ENCODE peak calls at places on chromosomes 3 and 15, in seven cellular contexts. G, N, V, Y, C, B and L are unnamed samples.

GRCh38 chr3:14141602-14142315 is 16.9 kb downstream of the TMEM43 start:
- DNase-seq in G (no peak), V (no peak), C (no peak), Y (no peak), B (no peak), N (no peak), L (no peak)

GRCh38 chr3:172156309-172156998 is 117.1 kb downstream of the FNDC3B start:
- DNase-seq in V (no peak), Y (no peak), C (no peak), N (peak; percentile 64), B (no peak), G (no peak), L (peak; percentile 94)

GRCh38 chr15:90177012-90177411 is 24.1 kb upstream of the SEMA4B start:
- DNase-seq in N (no peak), C (no peak), B (no peak), V (no peak), Y (no peak), G (no peak), L (no peak)

GRCh38 chr15:38401101-38401500 is 52.8 kb upstream of the FAM98B start:
- DNase-seq in Y (no peak), B (no peak), N (no peak), V (no peak), C (no peak), G (no peak), L (no peak)

GRCh38 chr3:28386049-28386448 is 37.4 kb upstream of the AZI2 start:
- DNase-seq in C (no peak), V (no peak), B (no peak), G (no peak), N (no peak), Y (no peak), L (no peak)

GRCh38 chr15:72785452-72786243 is 2.1 kb upstream of the ADPGK start:
- DNase-seq in C (no peak), V (no peak), N (no peak), Y (no peak), B (no peak), G (no peak), L (no peak)

GRCh38 chr15:38894260-38894948 is 329.8 kb upstream of the RASGRP1 start:
- DNase-seq in Y (no peak), C (no peak), G (no peak), N (no peak), V (no peak), B (no peak), L (no peak)

GRCh38 chr3:41118461-41119385 is 80.6 kb upstream of the CTNNB1 start:
- DNase-seq in B (no peak), Y (no peak), N (no peak), V (no peak), C (no peak), G (no peak), L (no peak)

GRCh38 chr3:64266065-64266874 is 41.0 kb upstream of the PRICKLE2 start:
- DNase-seq in V (no peak), Y (peak; percentile 3), N (no peak), B (no peak), G (no peak), C (no peak), L (no peak)

GRCh38 chr15:96388673-96389072 is 58.2 kb downstream of the NR2F2 start:
- DNase-seq in N (no peak), G (no peak), B (no peak), C (no peak), Y (no peak), V (no peak), L (no peak)

GRCh38 chr3:123098411-123099330 is 31.8 kb downstream of the PDIA5 start:
- DNase-seq in C (no peak), Y (no peak), G (no peak), V (no peak), B (no peak), N (no peak), L (peak; percentile 55)

GRCh38 chr15:31235298-31236183 is 91.1 kb upstream of the KLF13 start:
- DNase-seq in Y (no peak), B (no peak), G (no peak), N (no peak), C (peak; percentile 85), V (no peak), L (no peak)

GRCh38 chr3:169813757-169814517 is 1.2 kb upstream of the LRRC34 start:
- DNase-seq in Y (peak; percentile 33), C (no peak), N (no peak), B (peak; percentile 54), V (peak; percentile 83), G (no peak), L (no peak)

GRCh38 chr15:43525131-43525530 is 7.7 kb downstream of the MAP1A start:
- DNase-seq in G (peak; percentile 5), B (no peak), V (no peak), C (no peak), N (no peak), Y (no peak), L (no peak)

GRCh38 chr3:39249453-39250115 is 30.3 kb downstream of the CX3CR1 start:
- DNase-seq in G (no peak), C (no peak), B (no peak), Y (no peak), N (no peak), V (no peak), L (no peak)

GRCh38 chr3:177037241-177037640 is 160.0 kb downstream of the TBL1XR1 start:
- DNase-seq in V (no peak), N (no peak), G (no peak), C (no peak), Y (no peak), B (no peak), L (no peak)

GRCh38 chr3:36298188-36298587 is 82.1 kb upstream of the STAC start:
- DNase-seq in B (no peak), C (no peak), G (no peak), V (no peak), Y (no peak), N (no peak), L (no peak)

GRCh38 chr3:150972379-150972985 is at the start of gene CLRN1:
- DNase-seq in Y (no peak), G (no peak), V (no peak), C (no peak), N (no peak), B (no peak), L (peak; percentile 36)

GRCh38 chr15:79007066-79007465 is 62.2 kb upstream of the CTSH start:
- DNase-seq in B (peak; percentile 44), N (peak; percentile 57), Y (peak; percentile 75), V (peak; percentile 40), C (peak; percentile 45), G (peak; percentile 79), L (peak; percentile 64)

GRCh38 chr3:99918720-99919119 is 101.1 kb downstream of the CMSS1 start:
- DNase-seq in Y (no peak), B (no peak), G (no peak), C (no peak), V (no peak), N (no peak), L (no peak)

GRCh38 chr3:52227766-52228165 is 2.3 kb upstream of the TLR9 start:
- DNase-seq in B (no peak), C (no peak), N (no peak), G (no peak), V (no peak), Y (no peak), L (no peak)

GRCh38 chr3:165185707-165186327 is 10.4 kb downstream of the SLITRK3 start:
- DNase-seq in N (peak; percentile 67), C (peak; percentile 64), V (peak; percentile 0), B (no peak), G (peak; percentile 48), Y (peak; percentile 55), L (peak; percentile 85)

GRCh38 chr3:172375206-172375850 is 72.9 kb downstream of the GHSR start:
- DNase-seq in V (no peak), N (no peak), B (no peak), C (no peak), G (no peak), Y (no peak), L (no peak)

GRCh38 chr15:75872400-75872990 is 29.2 kb downstream of the UBE2Q2 start:
- DNase-seq in B (no peak), G (no peak), C (no peak), Y (no peak), V (no peak), N (no peak), L (no peak)

GRCh38 chr15:68415501-68416157 is 16.3 kb downstream of the ITGA11 start:
- DNase-seq in Y (no peak), G (peak; percentile 47), C (no peak), B (no peak), N (no peak), V (no peak), L (no peak)

DNA sequence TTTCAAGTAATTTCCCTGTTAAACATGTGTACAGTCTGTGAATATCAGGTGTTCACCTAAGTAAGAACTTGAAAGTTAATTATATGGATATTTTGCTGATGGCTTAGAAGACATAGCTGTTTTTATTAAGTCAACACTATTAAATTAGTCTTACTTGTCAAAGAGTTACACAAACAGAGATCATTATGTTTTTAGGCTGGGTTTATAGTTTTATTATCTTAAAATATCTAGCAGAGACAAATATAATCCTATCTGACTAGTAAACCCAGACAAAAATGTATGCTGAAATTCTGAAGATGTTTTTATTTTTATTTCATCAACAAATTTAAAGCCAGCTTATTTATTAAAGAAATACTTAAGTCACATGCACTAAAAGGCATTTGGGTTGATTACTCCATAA is 51.2 kb upstream of the CCK start:
- DNase-seq in V (no peak), G (no peak), Y (no peak), B (no peak), C (no peak), N (no peak), L (no peak)
- TF ChIP-seq JUND in V (no peak), G (no peak), Y (no peak), B (no peak), C (no peak), N (no peak), L (no peak)

GRCh38 chr15:70284438-70285214 is 186.9 kb upstream of the TLE3 start:
- DNase-seq in N (no peak), B (no peak), C (peak; percentile 48), Y (no peak), G (no peak), V (no peak), L (peak; percentile 49)
- TF ChIP-seq JUND in N (no peak), B (no peak), C (no peak), Y (no peak), G (no peak), V (no peak), L (no peak)

GRCh38 chr3:32901005-32901932 is 50.2 kb upstream of the CCR4 start:
- DNase-seq in N (no peak), V (no peak), G (no peak), Y (no peak), B (no peak), C (no peak), L (peak; percentile 39)
- TF ChIP-seq JUND in N (no peak), V (no peak), G (no peak), Y (no peak), B (no peak), C (no peak), L (no peak)

DNA sequence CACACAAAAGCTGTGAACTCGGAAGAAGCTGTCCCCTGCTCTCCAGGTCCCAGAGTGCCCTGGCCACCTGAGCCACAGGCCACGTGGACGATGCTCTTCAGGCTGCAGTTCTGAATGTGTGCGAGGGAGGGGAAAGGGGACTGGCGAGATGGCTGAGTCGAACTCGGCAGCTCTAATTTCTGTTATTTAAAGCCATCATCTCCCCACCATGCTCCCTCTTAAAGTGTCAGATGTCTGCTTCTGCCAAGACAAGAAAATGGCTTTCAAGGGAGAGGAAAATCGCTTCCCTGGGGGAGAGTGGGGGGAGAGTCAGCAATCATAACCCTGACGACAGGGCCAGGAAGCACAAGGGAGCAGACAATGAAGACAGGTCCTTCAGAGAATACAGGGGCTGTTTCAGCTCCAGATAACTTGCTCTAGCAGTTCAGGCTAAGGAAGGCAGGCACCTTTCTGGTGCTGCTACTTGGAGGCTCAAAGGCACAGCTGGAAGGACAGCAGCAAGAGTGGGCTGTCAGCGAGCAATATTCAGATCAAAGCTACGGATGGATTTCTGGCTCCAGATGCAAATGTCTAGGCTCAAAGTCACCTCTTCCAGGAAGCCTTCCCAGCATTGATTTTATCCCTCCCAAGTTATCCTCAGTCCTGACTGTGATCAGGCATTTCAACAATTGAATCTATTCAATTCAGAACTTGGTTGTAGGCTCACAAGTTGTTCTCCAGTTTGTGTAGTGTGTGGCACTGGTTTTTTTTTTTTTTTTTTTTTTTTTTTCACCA is 15.5 kb upstream of the CCDC33 start:
- DNase-seq in N (no peak), Y (no peak), V (no peak), B (no peak), C (no peak), G (no peak), L (no peak)
- TF ChIP-seq JUND in N (no peak), Y (no peak), V (no peak), B (no peak), C (no peak), G (no peak), L (no peak)